ENCODE peak calls at places on chromosomes 7 and 10, in six cellular contexts. B, R, M, Q, Z and W are unnamed samples.

GRCh38 chr7:117019786-117020604 is 66.7 kb downstream of the ST7 start:
- DNase-seq in B (peak; percentile 78), R (no peak), M (no peak), Q (no peak), Z (no peak), W (no peak)

GRCh38 chr7:8436965-8437364 is 3.6 kb downstream of the NXPH1 start:
- DNase-seq in B (no peak), R (peak; percentile 23), M (peak; percentile 56), Q (peak; percentile 4), Z (no peak), W (peak; percentile 43)

GRCh38 chr7:50660040-50660829 is 95.0 kb upstream of the DDC start:
- DNase-seq in B (no peak), R (no peak), M (no peak), Q (no peak), Z (no peak), W (no peak)

GRCh38 chr10:117597216-117597615 is 54.7 kb downstream of the EMX2 start:
- DNase-seq in B (no peak), R (no peak), M (no peak), Q (no peak), Z (no peak), W (no peak)

GRCh38 chr7:42492895-42493294 is 255.9 kb upstream of the GLI3 start:
- DNase-seq in B (no peak), R (no peak), M (no peak), Q (no peak), Z (no peak), W (no peak)

GRCh38 chr7:65927489-65928448 is 54.2 kb downstream of the GUSB start:
- DNase-seq in B (peak; percentile 12), R (no peak), M (no peak), Q (no peak), Z (no peak), W (no peak)

GRCh38 chr7:45685619-45686240 is 111.6 kb downstream of the ADCY1 start:
- DNase-seq in B (no peak), R (no peak), M (no peak), Q (no peak), Z (no peak), W (no peak)

GRCh38 chr7:71198391-71198790 is 66.4 kb downstream of the GALNT17 start:
- DNase-seq in B (no peak), R (no peak), M (no peak), Q (no peak), Z (no peak), W (no peak)

GRCh38 chr7:21500117-21500516 is 42.7 kb upstream of the DNAH11 start:
- DNase-seq in B (no peak), R (no peak), M (no peak), Q (no peak), Z (no peak), W (no peak)

GRCh38 chr10:122326806-122327205 is 47.7 kb upstream of the PLEKHA1 start:
- DNase-seq in B (no peak), R (no peak), M (no peak), Q (no peak), Z (no peak), W (no peak)

GRCh38 chr10:27500886-27501285 is 3.2 kb upstream of the RAB18 start:
- DNase-seq in B (no peak), R (no peak), M (no peak), Q (no peak), Z (no peak), W (no peak)

GRCh38 chr10:71479831-71480230 is 83.1 kb downstream of the CDH23 start:
- DNase-seq in B (no peak), R (no peak), M (no peak), Q (no peak), Z (no peak), W (no peak)

GRCh38 chr10:71684356-71685173 is 35.0 kb downstream of the C10orf105 start:
- DNase-seq in B (no peak), R (no peak), M (no peak), Q (no peak), Z (no peak), W (no peak)

GRCh38 chr7:129610709-129611245 is 743 bp upstream of the NRF1 start:
- DNase-seq in B (peak; percentile 40), R (no peak), M (no peak), Q (no peak), Z (no peak), W (no peak)

GRCh38 chr10:102068216-102068615 is 3.1 kb downstream of the HPS6 start:
- DNase-seq in B (no peak), R (no peak), M (no peak), Q (no peak), Z (no peak), W (no peak)

GRCh38 chr10:132878091-132878729 is 64.2 kb downstream of the CFAP46 start:
- DNase-seq in B (no peak), R (no peak), M (no peak), Q (no peak), Z (no peak), W (no peak)

GRCh38 chr7:76260171-76260703 is 42.2 kb upstream of the HSPB1 start:
- DNase-seq in B (peak; percentile 98), R (peak; percentile 74), M (no peak), Q (no peak), Z (peak; percentile 96), W (no peak)

GRCh38 chr7:137439829-137440433 is 96.4 kb upstream of the PTN start:
- DNase-seq in B (no peak), R (no peak), M (no peak), Q (no peak), Z (no peak), W (no peak)

GRCh38 chr10:86203162-86203905 is 163.3 kb downstream of the GRID1 start:
- DNase-seq in B (no peak), R (peak; percentile 7), M (no peak), Q (no peak), Z (peak; percentile 7), W (no peak)

GRCh38 chr10:120392245-120392644 is 64.8 kb upstream of the PLPP4 start:
- DNase-seq in B (no peak), R (no peak), M (no peak), Q (no peak), Z (no peak), W (no peak)

GRCh38 chr10:44673245-44673999 is 237.7 kb upstream of the TMEM72 start:
- DNase-seq in B (no peak), R (peak; percentile 6), M (no peak), Q (no peak), Z (no peak), W (no peak)

GRCh38 chr10:30481603-30482002 is 47.6 kb downstream of the MAP3K8 start:
- DNase-seq in B (no peak), R (no peak), M (no peak), Q (no peak), Z (no peak), W (no peak)

GRCh38 chr7:74040101-74040790 is 12.3 kb downstream of the ELN start:
- DNase-seq in B (no peak), R (no peak), M (no peak), Q (no peak), Z (no peak), W (no peak)

GRCh38 chr10:43867113-43867512 is 218.4 kb upstream of the ZNF32 start:
- DNase-seq in B (no peak), R (peak; percentile 35), M (no peak), Q (no peak), Z (no peak), W (no peak)

DNA sequence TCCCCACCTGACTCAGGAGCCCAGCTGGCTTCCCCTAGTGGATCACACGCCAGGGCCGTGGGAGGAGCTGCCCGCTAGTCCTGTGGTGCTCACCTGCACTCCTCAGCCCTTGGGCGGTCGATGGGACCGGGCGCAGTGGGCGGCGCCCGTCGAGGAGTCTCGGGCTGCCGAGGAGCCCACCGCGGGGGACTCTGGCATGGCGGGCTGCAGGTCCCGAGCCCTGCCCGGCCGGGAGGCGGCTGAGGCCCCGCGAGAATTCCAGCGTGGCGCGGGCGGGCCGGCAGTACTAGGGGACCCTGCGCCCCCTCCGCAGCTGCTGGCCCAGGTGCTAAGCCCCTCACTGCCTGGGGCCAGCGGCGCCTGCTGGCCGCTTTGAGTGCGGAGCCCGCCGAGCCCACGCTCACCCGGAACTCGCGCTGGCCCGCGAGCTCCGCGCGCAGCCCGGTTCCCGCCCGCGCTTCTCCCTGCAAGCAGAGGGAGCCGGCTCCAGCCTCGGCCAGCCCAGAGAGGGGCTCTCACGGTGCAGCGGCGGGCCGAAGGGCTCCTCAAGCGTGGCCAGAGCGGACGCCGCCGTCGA is 367.9 kb downstream of the TYW1 start:
- DNase-seq in B (no peak), R (no peak), M (no peak), Q (no peak), Z (no peak), W (no peak)
- TF ChIP-seq TAF1 in B (no peak), R (no peak), M (no peak), Q (no peak), Z (no peak), W (no peak)

GRCh38 chr10:1187151-1187854 is 131.1 kb downstream of the WDR37 start:
- DNase-seq in B (no peak), R (no peak), M (no peak), Q (no peak), Z (no peak), W (no peak)

GRCh38 chr10:1187855-1188555 is 131.8 kb downstream of the WDR37 start:
- DNase-seq in B (no peak), R (no peak), M (no peak), Q (no peak), Z (no peak), W (no peak)

GRCh38 chr10:1186693-1186990 is 130.5 kb downstream of the WDR37 start:
- DNase-seq in B (no peak), R (no peak), M (no peak), Q (no peak), Z (no peak), W (no peak)

GRCh38 chr10:1184541-1185415 is 128.6 kb downstream of the WDR37 start:
- DNase-seq in B (no peak), R (no peak), M (no peak), Q (no peak), Z (no peak), W (no peak)

DNA sequence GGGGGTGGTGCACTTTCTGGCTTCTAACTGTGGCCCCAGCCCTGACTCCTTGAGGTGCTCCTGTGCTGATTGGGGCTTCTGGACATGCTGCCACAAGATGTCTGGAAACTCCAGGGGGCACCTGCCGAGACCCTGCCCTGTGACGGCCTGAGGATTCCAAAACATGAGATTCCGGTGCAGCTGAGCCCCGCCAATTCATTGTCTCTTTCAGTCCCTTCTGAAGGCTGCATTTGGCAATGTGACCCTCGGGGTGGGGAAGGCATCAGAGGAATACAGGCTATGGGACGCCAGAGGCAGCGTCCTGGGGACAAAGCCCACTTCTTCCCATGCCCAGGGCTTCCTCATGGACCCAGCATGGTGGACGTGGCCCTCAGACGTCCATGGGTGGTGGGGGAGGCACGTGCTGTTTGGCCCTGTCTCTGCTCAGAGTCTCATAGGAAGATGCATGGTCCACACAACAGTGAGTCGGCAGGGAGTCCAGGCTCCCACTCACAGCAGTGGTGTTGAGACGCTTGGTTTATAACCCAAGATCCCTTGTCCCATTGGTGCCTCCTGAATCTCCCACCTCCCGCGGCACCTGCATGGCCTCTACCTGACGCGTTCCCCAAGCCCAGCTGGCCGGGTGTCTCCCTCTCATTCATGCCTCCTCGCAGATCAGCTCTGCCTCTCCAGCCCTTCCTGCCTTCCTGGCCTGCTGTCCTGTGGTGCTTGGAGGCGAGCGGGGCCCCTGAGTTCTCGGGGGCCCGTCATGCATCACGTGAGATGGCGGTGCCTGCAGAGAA is 129.9 kb downstream of the WDR37 start:
- DNase-seq in B (no peak), R (no peak), M (no peak), Q (no peak), Z (no peak), W (no peak)
- TF ChIP-seq TAF1 in B (no peak), R (no peak), M (no peak), Q (no peak), Z (no peak), W (no peak)

GRCh38 chr10:110141185-110141584 is 66.2 kb upstream of the MXI1 start:
- DNase-seq in B (no peak), R (no peak), M (no peak), Q (no peak), Z (no peak), W (no peak)
- TF ChIP-seq TAF1 in B (no peak), R (no peak), M (no peak), Q (no peak), Z (no peak), W (no peak)

GRCh38 chr7:4574851-4575250 is 107.2 kb upstream of the FOXK1 start:
- DNase-seq in B (no peak), R (no peak), M (no peak), Q (no peak), Z (no peak), W (no peak)
- TF ChIP-seq TAF1 in B (no peak), R (no peak), M (no peak), Q (no peak), Z (no peak), W (no peak)